ENCODE peak calls at places on chromosomes 16 and 17, in ten cellular contexts. Y is HEK293T; Q is CD4-positive, CD25-positive, alpha-beta regulatory T cell; I is NAMALWA; E is GDM1; Z is CD4-positive, alpha-beta T cell; T is ELF-1; V is Ammon's horn; D is cardiac muscle cell; L is HS-5. F is an unnamed sample.

GRCh38 chr17:70886648-70887047 is 717.3 kb downstream of the KCNJ2 start:
- DNase-seq in E (no peak), Y (no peak), D (no peak), Z (no peak), V (no peak), Q (no peak), T (no peak), L (no peak), I (no peak), F (no peak)

GRCh38 chr16:80924372-80924978 is 82.2 kb downstream of the CMC2 start:
- DNase-seq in D (peak; percentile 69), E (peak; percentile 2), L (no peak), Y (peak; percentile 76), Z (no peak), I (peak; percentile 62), V (peak; percentile 49), Q (no peak), T (peak; percentile 91), F (no peak)

GRCh38 chr16:4260360-4260759 is 12.5 kb downstream of the TFAP4 start:
- DNase-seq in V (no peak), Q (no peak), L (no peak), I (no peak), Z (no peak), Y (no peak), D (no peak), T (no peak), E (no peak), F (no peak)

GRCh38 chr17:73249700-73250099 is 12.0 kb downstream of the CPSF4L start:
- DNase-seq in L (no peak), Q (no peak), Y (no peak), Z (no peak), I (no peak), E (no peak), T (no peak), D (no peak), V (no peak), F (no peak)

GRCh38 chr16:28303132-28303531 is 10.8 kb downstream of the SBK1 start:
- DNase-seq in Y (no peak), T (no peak), Q (no peak), L (no peak), V (no peak), I (no peak), D (no peak), Z (no peak), E (no peak), F (no peak)

GRCh38 chr17:76166168-76166567 is 25.1 kb upstream of the FOXJ1 start:
- DNase-seq in L (no peak), Y (no peak), E (no peak), D (no peak), Q (no peak), I (no peak), Z (no peak), V (peak; percentile 85), T (no peak), F (no peak)

GRCh38 chr17:5055543-5055942 is 20.3 kb upstream of the SLC52A1 start:
- DNase-seq in L (no peak), Z (no peak), Q (no peak), T (peak; percentile 20), I (no peak), D (no peak), E (no peak), V (no peak), Y (no peak), F (no peak)

GRCh38 chr16:3536271-3536671 is 35.5 kb downstream of the CLUAP1 start:
- DNase-seq in L (no peak), D (no peak), Q (no peak), T (no peak), V (no peak), E (no peak), Y (no peak), Z (no peak), I (no peak), F (no peak)

GRCh38 chr16:65965632-65966031 is 400.9 kb upstream of the CDH5 start:
- DNase-seq in Y (no peak), I (no peak), V (no peak), Q (no peak), Z (no peak), D (no peak), T (peak; percentile 43), L (no peak), E (no peak), F (no peak)

GRCh38 chr17:16439867-16440351 is 24.5 kb downstream of the TRPV2 start:
- DNase-seq in D (no peak), V (no peak), Y (no peak), I (peak; percentile 33), Z (no peak), T (no peak), E (no peak), Q (peak; percentile 12), L (no peak), F (no peak)

GRCh38 chr16:27708651-27709050 is 158.7 kb downstream of the KATNIP start:
- DNase-seq in T (no peak), I (no peak), Z (no peak), Q (no peak), E (no peak), V (no peak), L (no peak), Y (no peak), D (no peak), F (no peak)

GRCh38 chr17:33124185-33124584 is 132.5 kb downstream of the SPACA3 start:
- DNase-seq in Z (no peak), I (no peak), D (no peak), Q (no peak), T (no peak), E (no peak), Y (no peak), L (no peak), V (no peak), F (no peak)

GRCh38 chr16:17379121-17379571 is 91.6 kb downstream of the XYLT1 start:
- DNase-seq in E (peak; percentile 9), I (no peak), D (peak; percentile 55), V (no peak), Y (no peak), T (peak; percentile 78), Z (no peak), Q (no peak), L (no peak), F (no peak)

GRCh38 chr17:73118876-73119485 is 26.5 kb upstream of the SLC39A11 start:
- DNase-seq in D (no peak), Y (no peak), Z (no peak), Q (no peak), I (no peak), E (no peak), V (peak; percentile 28), T (no peak), L (no peak), F (no peak)

GRCh38 chr17:77565166-77565565 is 393.3 kb upstream of the TNRC6C start:
- DNase-seq in T (no peak), Y (no peak), D (no peak), Z (no peak), Q (no peak), L (no peak), E (no peak), V (no peak), I (no peak), F (no peak)

GRCh38 chr17:77393867-77394539 is 253.2 kb downstream of the SEC14L1 start:
- DNase-seq in Y (no peak), E (no peak), T (no peak), Z (no peak), V (no peak), Q (no peak), I (no peak), D (no peak), L (no peak), F (no peak)

GRCh38 chr16:23316634-23317265 is 14.6 kb downstream of the SCNN1B start:
- DNase-seq in L (no peak), E (no peak), Y (no peak), Z (no peak), I (no peak), Q (no peak), V (no peak), D (no peak), T (no peak), F (no peak)

GRCh38 chr16:55495616-55496289 is 13.1 kb upstream of the LPCAT2 start:
- DNase-seq in L (no peak), V (peak; percentile 16), T (no peak), E (no peak), I (no peak), D (no peak), Y (no peak), Q (no peak), Z (no peak), F (no peak)

GRCh38 chr17:45857977-45858708 is 13.5 kb downstream of the SPPL2C start:
- DNase-seq in Q (no peak), Z (no peak), Y (no peak), V (no peak), T (peak; percentile 75), D (peak; percentile 85), E (no peak), L (no peak), I (no peak), F (no peak)

GRCh38 chr16:66619534-66620418 is 15.3 kb downstream of the CMTM3 start:
- DNase-seq in Q (no peak), V (no peak), D (peak; percentile 77), Y (no peak), E (no peak), I (peak; percentile 42), Z (no peak), T (peak; percentile 56), L (no peak), F (no peak)

GRCh38 chr17:78040561-78041400 is 82.3 kb downstream of the TNRC6C start:
- DNase-seq in D (no peak), Q (peak; percentile 9), I (no peak), T (no peak), Y (no peak), L (no peak), Z (peak; percentile 38), V (peak; percentile 81), E (no peak), F (no peak)

GRCh38 chr16:56927471-56927870 is 4.5 kb upstream of the HERPUD1 start:
- DNase-seq in I (peak; percentile 9), Q (no peak), Y (no peak), V (no peak), Z (no peak), T (no peak), L (no peak), E (no peak), D (no peak), F (no peak)

GRCh38 chr16:55333690-55334089 is 9.7 kb downstream of the IRX6 start:
- DNase-seq in Q (no peak), L (no peak), Y (no peak), T (no peak), D (no peak), I (peak; percentile 7), V (no peak), E (no peak), Z (no peak), F (no peak)

GRCh38 chr17:50151937-50152547 is 1.6 kb upstream of the PPP1R9B start:
- DNase-seq in Q (peak; percentile 25), T (peak; percentile 90), E (peak; percentile 83), Z (peak; percentile 37), L (peak; percentile 78), I (peak; percentile 72), V (peak; percentile 96), D (peak; percentile 86), Y (peak; percentile 80), F (no peak)

GRCh38 chr17:57461082-57461481 is 204.8 kb downstream of the MSI2 start:
- DNase-seq in I (no peak), Y (no peak), T (no peak), Q (no peak), Z (no peak), D (no peak), L (no peak), E (no peak), V (no peak), F (no peak)

GRCh38 chr16:52549011-52549692 is 2.2 kb upstream of the TOX3 start:
- DNase-seq in L (no peak), Z (no peak), D (peak; percentile 40), Q (no peak), Y (peak; percentile 40), T (peak; percentile 79), E (no peak), I (no peak), V (peak; percentile 19), F (no peak)

GRCh38 chr17:74115586-74115985 is 87.9 kb upstream of the RPL38 start:
- DNase-seq in Q (no peak), D (no peak), E (no peak), T (no peak), V (no peak), L (no peak), Z (no peak), I (no peak), Y (no peak), F (no peak)

GRCh38 chr16:15653227-15653626 is 3.2 kb downstream of the NDE1 start:
- DNase-seq in D (no peak), L (no peak), T (peak; percentile 32), E (no peak), V (no peak), I (no peak), Q (no peak), Y (no peak), Z (no peak), F (no peak)